ENCODE peak calls at places on chromosomes 12 and 14, in eight cellular contexts. One of them, this sample, is unnamed.
A peak's percentile ranks its signal among the peaks of the same experiment; 100 is the strongest.

GRCh38 chr12:39613525-39613924 is 6.1 kb downstream of the ABCD2 start:
- DNase-seq in mucosa of descending colon: no peak
- DNase-seq in NCI-H2081: no peak
- DNase-seq in osteocyte: no peak
- DNase-seq in activated T-helper 1 cell treated with Interleukin-2 at 50 U/mL for 16 hours: no peak
- DNase-seq in M059J: no peak
- DNase-seq in epithelial cell of prostate: no peak
- DNase-seq in activated T-cell treated with anti-CD3 and anti-CD28 coated beads for 48 hours: no peak
- DNase-seq in this sample: no peak

GRCh38 chr14:92659765-92660561 is 88.5 kb downstream of the LGMN start:
- DNase-seq in NCI-H2081: no peak
- DNase-seq in mucosa of descending colon: no peak
- DNase-seq in M059J: no peak
- DNase-seq in activated T-helper 1 cell treated with Interleukin-2 at 50 U/mL for 16 hours: no peak
- DNase-seq in epithelial cell of prostate: peak; percentile 45
- DNase-seq in osteocyte: no peak
- DNase-seq in activated T-cell treated with anti-CD3 and anti-CD28 coated beads for 48 hours: no peak
- DNase-seq in this sample: no peak

GRCh38 chr14:99244960-99245340 is 27.0 kb downstream of the BCL11B start:
- DNase-seq in epithelial cell of prostate: no peak
- DNase-seq in M059J: no peak
- DNase-seq in NCI-H2081: no peak
- DNase-seq in osteocyte: no peak
- DNase-seq in activated T-cell treated with anti-CD3 and anti-CD28 coated beads for 48 hours: no peak
- DNase-seq in activated T-helper 1 cell treated with Interleukin-2 at 50 U/mL for 16 hours: no peak
- DNase-seq in mucosa of descending colon: no peak
- DNase-seq in this sample: no peak

GRCh38 chr14:69088523-69089445 is 64.1 kb downstream of the DCAF5 start:
- DNase-seq in epithelial cell of prostate: no peak
- DNase-seq in osteocyte: no peak
- DNase-seq in activated T-cell treated with anti-CD3 and anti-CD28 coated beads for 48 hours: no peak
- DNase-seq in NCI-H2081: no peak
- DNase-seq in mucosa of descending colon: no peak
- DNase-seq in M059J: peak; percentile 62
- DNase-seq in activated T-helper 1 cell treated with Interleukin-2 at 50 U/mL for 16 hours: no peak
- DNase-seq in this sample: peak; percentile 74

GRCh38 chr12:49364989-49365388 is 2.3 kb upstream of the SPATS2 start:
- DNase-seq in M059J: peak; percentile 81
- DNase-seq in epithelial cell of prostate: no peak
- DNase-seq in NCI-H2081: no peak
- DNase-seq in mucosa of descending colon: no peak
- DNase-seq in activated T-cell treated with anti-CD3 and anti-CD28 coated beads for 48 hours: no peak
- DNase-seq in osteocyte: no peak
- DNase-seq in activated T-helper 1 cell treated with Interleukin-2 at 50 U/mL for 16 hours: no peak
- DNase-seq in this sample: peak; percentile 44

GRCh38 chr14:100536141-100536540 is 51.1 kb downstream of the BEGAIN start:
- DNase-seq in osteocyte: peak; percentile 81
- DNase-seq in mucosa of descending colon: no peak
- DNase-seq in M059J: no peak
- DNase-seq in activated T-helper 1 cell treated with Interleukin-2 at 50 U/mL for 16 hours: no peak
- DNase-seq in NCI-H2081: no peak
- DNase-seq in activated T-cell treated with anti-CD3 and anti-CD28 coated beads for 48 hours: no peak
- DNase-seq in epithelial cell of prostate: no peak
- DNase-seq in this sample: no peak

GRCh38 chr12:106892075-106892474 is 63.6 kb upstream of the TMEM263 start:
- DNase-seq in mucosa of descending colon: peak; percentile 67
- DNase-seq in osteocyte: no peak
- DNase-seq in activated T-cell treated with anti-CD3 and anti-CD28 coated beads for 48 hours: no peak
- DNase-seq in M059J: peak; percentile 5
- DNase-seq in NCI-H2081: no peak
- DNase-seq in activated T-helper 1 cell treated with Interleukin-2 at 50 U/mL for 16 hours: no peak
- DNase-seq in epithelial cell of prostate: no peak
- DNase-seq in this sample: peak; percentile 47

GRCh38 chr14:32329146-32329545 is at the start of gene AKAP6:
- DNase-seq in NCI-H2081: no peak
- DNase-seq in mucosa of descending colon: no peak
- DNase-seq in osteocyte: no peak
- DNase-seq in M059J: no peak
- DNase-seq in activated T-cell treated with anti-CD3 and anti-CD28 coated beads for 48 hours: no peak
- DNase-seq in epithelial cell of prostate: no peak
- DNase-seq in activated T-helper 1 cell treated with Interleukin-2 at 50 U/mL for 16 hours: no peak
- DNase-seq in this sample: no peak

GRCh38 chr12:80053048-80053790 is 46.1 kb upstream of the OTOGL start:
- DNase-seq in NCI-H2081: no peak
- DNase-seq in activated T-cell treated with anti-CD3 and anti-CD28 coated beads for 48 hours: no peak
- DNase-seq in osteocyte: no peak
- DNase-seq in M059J: peak; percentile 90
- DNase-seq in mucosa of descending colon: peak; percentile 53
- DNase-seq in activated T-helper 1 cell treated with Interleukin-2 at 50 U/mL for 16 hours: no peak
- DNase-seq in epithelial cell of prostate: no peak
- DNase-seq in this sample: no peak

GRCh38 chr14:28515571-28515970 is 251.0 kb upstream of the FOXG1 start:
- DNase-seq in epithelial cell of prostate: peak; percentile 10
- DNase-seq in mucosa of descending colon: no peak
- DNase-seq in activated T-cell treated with anti-CD3 and anti-CD28 coated beads for 48 hours: no peak
- DNase-seq in osteocyte: no peak
- DNase-seq in M059J: peak; percentile 77
- DNase-seq in NCI-H2081: no peak
- DNase-seq in activated T-helper 1 cell treated with Interleukin-2 at 50 U/mL for 16 hours: no peak
- DNase-seq in this sample: no peak

GRCh38 chr14:65482769-65483438 is 70.4 kb downstream of the FUT8 start:
- DNase-seq in NCI-H2081: no peak
- DNase-seq in activated T-cell treated with anti-CD3 and anti-CD28 coated beads for 48 hours: no peak
- DNase-seq in epithelial cell of prostate: no peak
- DNase-seq in osteocyte: no peak
- DNase-seq in M059J: no peak
- DNase-seq in activated T-helper 1 cell treated with Interleukin-2 at 50 U/mL for 16 hours: no peak
- DNase-seq in mucosa of descending colon: no peak
- DNase-seq in this sample: peak; percentile 38

GRCh38 chr14:100900837-100901390 is 2.6 kb downstream of the RTL1 start:
- DNase-seq in NCI-H2081: peak; percentile 49
- DNase-seq in osteocyte: peak; percentile 84
- DNase-seq in epithelial cell of prostate: no peak
- DNase-seq in M059J: peak; percentile 26
- DNase-seq in activated T-helper 1 cell treated with Interleukin-2 at 50 U/mL for 16 hours: no peak
- DNase-seq in activated T-cell treated with anti-CD3 and anti-CD28 coated beads for 48 hours: peak; percentile 21
- DNase-seq in mucosa of descending colon: no peak
- DNase-seq in this sample: peak; percentile 32

GRCh38 chr14:94317259-94317658 is 5.9 kb downstream of the SERPINA6 start:
- DNase-seq in osteocyte: peak; percentile 53
- DNase-seq in NCI-H2081: no peak
- DNase-seq in mucosa of descending colon: peak; percentile 71
- DNase-seq in activated T-cell treated with anti-CD3 and anti-CD28 coated beads for 48 hours: no peak
- DNase-seq in activated T-helper 1 cell treated with Interleukin-2 at 50 U/mL for 16 hours: no peak
- DNase-seq in M059J: no peak
- DNase-seq in epithelial cell of prostate: no peak
- DNase-seq in this sample: no peak

GRCh38 chr12:57236224-57236924 is 6.9 kb downstream of the SHMT2 start:
- DNase-seq in activated T-helper 1 cell treated with Interleukin-2 at 50 U/mL for 16 hours: no peak
- DNase-seq in osteocyte: no peak
- DNase-seq in M059J: no peak
- DNase-seq in activated T-cell treated with anti-CD3 and anti-CD28 coated beads for 48 hours: no peak
- DNase-seq in epithelial cell of prostate: no peak
- DNase-seq in mucosa of descending colon: peak; percentile 63
- DNase-seq in NCI-H2081: no peak
- DNase-seq in this sample: no peak

GRCh38 chr14:68970096-68970612 is 8.9 kb downstream of the ACTN1 start:
- DNase-seq in NCI-H2081: no peak
- DNase-seq in mucosa of descending colon: no peak
- DNase-seq in activated T-helper 1 cell treated with Interleukin-2 at 50 U/mL for 16 hours: no peak
- DNase-seq in activated T-cell treated with anti-CD3 and anti-CD28 coated beads for 48 hours: no peak
- DNase-seq in osteocyte: no peak
- DNase-seq in epithelial cell of prostate: no peak
- DNase-seq in M059J: peak; percentile 51
- DNase-seq in this sample: no peak

GRCh38 chr12:111211910-111212757 is 156.8 kb downstream of the PHETA1 start:
- DNase-seq in M059J: no peak
- DNase-seq in NCI-H2081: no peak
- DNase-seq in mucosa of descending colon: no peak
- DNase-seq in osteocyte: no peak
- DNase-seq in activated T-helper 1 cell treated with Interleukin-2 at 50 U/mL for 16 hours: no peak
- DNase-seq in activated T-cell treated with anti-CD3 and anti-CD28 coated beads for 48 hours: no peak
- DNase-seq in epithelial cell of prostate: no peak
- DNase-seq in this sample: no peak

GRCh38 chr12:116277393-116278258 is at the start of gene MED13L:
- DNase-seq in epithelial cell of prostate: peak; percentile 24
- DNase-seq in osteocyte: peak; percentile 98
- DNase-seq in mucosa of descending colon: peak; percentile 90
- DNase-seq in activated T-cell treated with anti-CD3 and anti-CD28 coated beads for 48 hours: peak; percentile 87
- DNase-seq in NCI-H2081: peak; percentile 77
- DNase-seq in M059J: peak; percentile 77
- DNase-seq in activated T-helper 1 cell treated with Interleukin-2 at 50 U/mL for 16 hours: peak; percentile 87
- DNase-seq in this sample: peak; percentile 93

GRCh38 chr12:1947081-1947480 is 28.6 kb upstream of the CACNA2D4 start:
- DNase-seq in mucosa of descending colon: no peak
- DNase-seq in osteocyte: no peak
- DNase-seq in M059J: no peak
- DNase-seq in epithelial cell of prostate: no peak
- DNase-seq in NCI-H2081: no peak
- DNase-seq in activated T-helper 1 cell treated with Interleukin-2 at 50 U/mL for 16 hours: no peak
- DNase-seq in activated T-cell treated with anti-CD3 and anti-CD28 coated beads for 48 hours: no peak
- DNase-seq in this sample: no peak

GRCh38 chr12:3987571-3987970 is 114.4 kb upstream of the PARP11 start:
- DNase-seq in activated T-cell treated with anti-CD3 and anti-CD28 coated beads for 48 hours: no peak
- DNase-seq in NCI-H2081: no peak
- DNase-seq in epithelial cell of prostate: no peak
- DNase-seq in M059J: no peak
- DNase-seq in mucosa of descending colon: no peak
- DNase-seq in activated T-helper 1 cell treated with Interleukin-2 at 50 U/mL for 16 hours: no peak
- DNase-seq in osteocyte: no peak
- DNase-seq in this sample: peak; percentile 74

GRCh38 chr12:81297606-81298005 is 219.7 kb downstream of the ACSS3 start:
- DNase-seq in mucosa of descending colon: no peak
- DNase-seq in epithelial cell of prostate: no peak
- DNase-seq in activated T-helper 1 cell treated with Interleukin-2 at 50 U/mL for 16 hours: no peak
- DNase-seq in activated T-cell treated with anti-CD3 and anti-CD28 coated beads for 48 hours: no peak
- DNase-seq in NCI-H2081: no peak
- DNase-seq in osteocyte: no peak
- DNase-seq in M059J: no peak
- DNase-seq in this sample: no peak

GRCh38 chr12:54411398-54412241 is 7.4 kb downstream of the ITGA5 start:
- DNase-seq in activated T-helper 1 cell treated with Interleukin-2 at 50 U/mL for 16 hours: peak; percentile 41
- DNase-seq in M059J: peak; percentile 95
- DNase-seq in NCI-H2081: no peak
- DNase-seq in activated T-cell treated with anti-CD3 and anti-CD28 coated beads for 48 hours: peak; percentile 61
- DNase-seq in osteocyte: no peak
- DNase-seq in mucosa of descending colon: peak; percentile 76
- DNase-seq in epithelial cell of prostate: peak; percentile 93
- DNase-seq in this sample: peak; percentile 99

GRCh38 chr14:56581041-56581727 is 1.6 kb downstream of the TMEM260 start:
- DNase-seq in epithelial cell of prostate: no peak
- DNase-seq in activated T-cell treated with anti-CD3 and anti-CD28 coated beads for 48 hours: no peak
- DNase-seq in activated T-helper 1 cell treated with Interleukin-2 at 50 U/mL for 16 hours: no peak
- DNase-seq in M059J: no peak
- DNase-seq in osteocyte: no peak
- DNase-seq in NCI-H2081: no peak
- DNase-seq in mucosa of descending colon: no peak
- DNase-seq in this sample: no peak

GRCh38 chr12:51961834-51962233 is 10.3 kb downstream of the ACVR1B start:
- DNase-seq in activated T-cell treated with anti-CD3 and anti-CD28 coated beads for 48 hours: no peak
- DNase-seq in activated T-helper 1 cell treated with Interleukin-2 at 50 U/mL for 16 hours: no peak
- DNase-seq in NCI-H2081: no peak
- DNase-seq in epithelial cell of prostate: peak; percentile 49
- DNase-seq in mucosa of descending colon: no peak
- DNase-seq in M059J: no peak
- DNase-seq in osteocyte: no peak
- DNase-seq in this sample: no peak

GRCh38 chr12:108218911-108219310 is 89.8 kb downstream of the WSCD2 start:
- DNase-seq in activated T-helper 1 cell treated with Interleukin-2 at 50 U/mL for 16 hours: no peak
- DNase-seq in M059J: no peak
- DNase-seq in osteocyte: no peak
- DNase-seq in activated T-cell treated with anti-CD3 and anti-CD28 coated beads for 48 hours: no peak
- DNase-seq in mucosa of descending colon: no peak
- DNase-seq in NCI-H2081: no peak
- DNase-seq in epithelial cell of prostate: no peak
- DNase-seq in this sample: no peak